ENCODE peak calls at places on chromosomes 13 and 19, in five cellular contexts. One of them, this sample, is unnamed.

GRCh38 chr13:26977541-26977940 is 194.1 kb downstream of the USP12 start:
- DNase-seq in mesenchymal stem cell: peak
- DNase-seq in neuronal stem cell: no peak
- DNase-seq in H9: no peak
- DNase-seq in H1: no peak
- DNase-seq in this sample: no peak

GRCh38 chr13:102141625-102142472 is 260.0 kb downstream of the FGF14 start:
- DNase-seq in mesenchymal stem cell: peak
- DNase-seq in neuronal stem cell: no peak
- DNase-seq in H9: no peak
- DNase-seq in H1: no peak
- DNase-seq in this sample: peak

GRCh38 chr13:68124437-68125086 is 894.4 kb upstream of the PCDH9 start:
- DNase-seq in mesenchymal stem cell: no peak
- DNase-seq in neuronal stem cell: no peak
- DNase-seq in H9: no peak
- DNase-seq in H1: no peak
- DNase-seq in this sample: no peak

GRCh38 chr13:33775339-33776108 is 42.4 kb upstream of the RFC3 start:
- DNase-seq in mesenchymal stem cell: no peak
- DNase-seq in neuronal stem cell: no peak
- DNase-seq in H9: no peak
- DNase-seq in H1: no peak
- DNase-seq in this sample: peak

GRCh38 chr19:647566-648284 is 8.0 kb downstream of the FGF22 start:
- DNase-seq in mesenchymal stem cell: no peak
- DNase-seq in neuronal stem cell: no peak
- DNase-seq in H9: no peak
- DNase-seq in H1: no peak
- DNase-seq in this sample: no peak

GRCh38 chr19:38711726-38712153 is 32.5 kb downstream of the CAPN12 start:
- DNase-seq in mesenchymal stem cell: peak
- DNase-seq in neuronal stem cell: no peak
- DNase-seq in H9: no peak
- DNase-seq in H1: no peak
- DNase-seq in this sample: no peak

GRCh38 chr13:64505511-64505910 is 2724.6 kb downstream of the PCDH9 start:
- DNase-seq in mesenchymal stem cell: peak
- DNase-seq in neuronal stem cell: no peak
- DNase-seq in H9: no peak
- DNase-seq in H1: no peak
- DNase-seq in this sample: no peak

GRCh38 chr13:67043901-67044300 is 186.2 kb downstream of the PCDH9 start:
- DNase-seq in mesenchymal stem cell: no peak
- DNase-seq in neuronal stem cell: no peak
- DNase-seq in H9: no peak
- DNase-seq in H1: no peak
- DNase-seq in this sample: no peak

GRCh38 chr19:34963531-34964406 is at the start of gene ZNF792:
- DNase-seq in mesenchymal stem cell: peak
- DNase-seq in neuronal stem cell: peak
- DNase-seq in H9: peak
- DNase-seq in H1: peak
- DNase-seq in this sample: peak

GRCh38 chr13:46176756-46177155 is 5.2 kb downstream of the LCP1 start:
- DNase-seq in mesenchymal stem cell: no peak
- DNase-seq in neuronal stem cell: no peak
- DNase-seq in H9: no peak
- DNase-seq in H1: no peak
- DNase-seq in this sample: no peak

GRCh38 chr19:29533578-29534544 is 8.1 kb downstream of the VSTM2B start:
- DNase-seq in mesenchymal stem cell: no peak
- DNase-seq in neuronal stem cell: no peak
- DNase-seq in H9: peak
- DNase-seq in H1: no peak
- DNase-seq in this sample: no peak

GRCh38 chr19:7998081-7998480 is 7.4 kb downstream of the ELAVL1 start:
- DNase-seq in mesenchymal stem cell: no peak
- DNase-seq in neuronal stem cell: no peak
- DNase-seq in H9: no peak
- DNase-seq in H1: no peak
- DNase-seq in this sample: no peak

GRCh38 chr19:39679791-39680168 is 24.1 kb downstream of the LGALS16 start:
- DNase-seq in mesenchymal stem cell: no peak
- DNase-seq in neuronal stem cell: no peak
- DNase-seq in H9: no peak
- DNase-seq in H1: no peak
- DNase-seq in this sample: no peak

GRCh38 chr19:29525901-29526729 is at the start of gene VSTM2B:
- DNase-seq in mesenchymal stem cell: no peak
- DNase-seq in neuronal stem cell: peak
- DNase-seq in H9: no peak
- DNase-seq in H1: no peak
- DNase-seq in this sample: no peak

GRCh38 chr13:30998548-30999140 is 66.2 kb downstream of the TEX26 start:
- DNase-seq in mesenchymal stem cell: no peak
- DNase-seq in neuronal stem cell: no peak
- DNase-seq in H9: no peak
- DNase-seq in H1: no peak
- DNase-seq in this sample: no peak

GRCh38 chr13:37173214-37173613 is 67.8 kb upstream of the CSNK1A1L start:
- DNase-seq in mesenchymal stem cell: peak
- DNase-seq in neuronal stem cell: no peak
- DNase-seq in H9: no peak
- DNase-seq in H1: no peak
- DNase-seq in this sample: no peak

GRCh38 chr13:112820318-112820717 is 130.5 kb downstream of the ATP11A start:
- DNase-seq in mesenchymal stem cell: no peak
- DNase-seq in neuronal stem cell: no peak
- DNase-seq in H9: no peak
- DNase-seq in H1: no peak
- DNase-seq in this sample: no peak

GRCh38 chr19:6995054-6995453 is 26.2 kb downstream of the MBD3L2B start:
- DNase-seq in mesenchymal stem cell: no peak
- DNase-seq in neuronal stem cell: no peak
- DNase-seq in H9: no peak
- DNase-seq in H1: no peak
- DNase-seq in this sample: no peak

GRCh38 chr13:43924549-43925245 is 45.0 kb downstream of the LACC1 start:
- DNase-seq in mesenchymal stem cell: no peak
- DNase-seq in neuronal stem cell: no peak
- DNase-seq in H9: no peak
- DNase-seq in H1: no peak
- DNase-seq in this sample: no peak

GRCh38 chr13:89746554-89746953 is 1600.9 kb upstream of the MIR17HG start:
- DNase-seq in mesenchymal stem cell: no peak
- DNase-seq in neuronal stem cell: no peak
- DNase-seq in H9: no peak
- DNase-seq in H1: no peak
- DNase-seq in this sample: no peak

GRCh38 chr19:10678813-10679212 is 22.4 kb upstream of the QTRT1 start:
- DNase-seq in mesenchymal stem cell: no peak
- DNase-seq in neuronal stem cell: no peak
- DNase-seq in H9: no peak
- DNase-seq in H1: no peak
- DNase-seq in this sample: no peak
- H2BK12ac ChIP-seq in mesenchymal stem cell: no peak
- H2BK12ac ChIP-seq in neuronal stem cell: no peak
- H2BK12ac ChIP-seq in H9: no peak
- H2BK12ac ChIP-seq in H1: no peak
- H2BK12ac ChIP-seq in this sample: no peak

GRCh38 chr19:4694211-4694987 is 24.3 kb upstream of the MYDGF start:
- DNase-seq in mesenchymal stem cell: peak
- DNase-seq in neuronal stem cell: no peak
- DNase-seq in H9: no peak
- DNase-seq in H1: no peak
- DNase-seq in this sample: no peak
- H2BK12ac ChIP-seq in mesenchymal stem cell: no peak
- H2BK12ac ChIP-seq in neuronal stem cell: no peak
- H2BK12ac ChIP-seq in H9: no peak
- H2BK12ac ChIP-seq in H1: no peak
- H2BK12ac ChIP-seq in this sample: no peak

DNA sequence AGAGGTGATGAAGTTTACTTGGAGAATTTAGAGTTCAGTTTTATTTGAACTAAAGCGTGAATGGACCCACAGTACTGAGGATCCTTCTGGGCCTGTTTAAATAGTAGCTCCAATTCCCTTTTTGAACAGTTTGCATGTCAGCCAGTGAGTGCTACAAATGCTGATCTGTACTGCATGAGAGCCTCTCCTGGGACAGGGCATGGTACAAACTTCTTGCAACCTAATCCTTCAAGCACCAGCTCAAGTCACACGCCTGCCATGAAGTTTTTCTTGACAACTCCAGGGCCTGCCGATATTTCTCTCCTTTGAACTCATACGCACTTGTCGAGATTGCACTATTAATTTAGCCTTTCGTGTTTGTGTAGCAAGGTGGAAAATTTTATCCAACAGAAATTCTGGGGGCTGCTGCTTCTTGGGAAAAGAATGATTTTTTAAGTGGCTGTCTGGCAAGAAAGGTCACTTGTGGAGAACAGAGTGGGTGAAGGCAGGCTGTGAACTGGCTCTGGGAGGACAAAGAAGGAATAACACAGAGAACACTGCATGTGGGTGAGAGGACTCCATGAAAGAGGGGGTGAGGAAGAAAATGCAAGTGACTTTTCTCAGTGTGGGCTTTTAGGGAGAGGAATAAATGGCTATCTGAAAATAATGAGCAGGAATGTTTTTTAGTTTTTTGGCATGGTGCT is 192.5 kb downstream of the NDFIP2 start:
- DNase-seq in mesenchymal stem cell: no peak
- DNase-seq in neuronal stem cell: no peak
- DNase-seq in H9: no peak
- DNase-seq in H1: no peak
- DNase-seq in this sample: no peak
- H2BK12ac ChIP-seq in mesenchymal stem cell: no peak
- H2BK12ac ChIP-seq in neuronal stem cell: no peak
- H2BK12ac ChIP-seq in H9: no peak
- H2BK12ac ChIP-seq in H1: no peak
- H2BK12ac ChIP-seq in this sample: no peak

GRCh38 chr19:47322048-47322447 is 9.9 kb upstream of the C5AR2 start:
- DNase-seq in mesenchymal stem cell: no peak
- DNase-seq in neuronal stem cell: no peak
- DNase-seq in H9: no peak
- DNase-seq in H1: no peak
- DNase-seq in this sample: no peak
- H2BK12ac ChIP-seq in mesenchymal stem cell: no peak
- H2BK12ac ChIP-seq in neuronal stem cell: no peak
- H2BK12ac ChIP-seq in H9: no peak
- H2BK12ac ChIP-seq in H1: no peak
- H2BK12ac ChIP-seq in this sample: no peak

DNA sequence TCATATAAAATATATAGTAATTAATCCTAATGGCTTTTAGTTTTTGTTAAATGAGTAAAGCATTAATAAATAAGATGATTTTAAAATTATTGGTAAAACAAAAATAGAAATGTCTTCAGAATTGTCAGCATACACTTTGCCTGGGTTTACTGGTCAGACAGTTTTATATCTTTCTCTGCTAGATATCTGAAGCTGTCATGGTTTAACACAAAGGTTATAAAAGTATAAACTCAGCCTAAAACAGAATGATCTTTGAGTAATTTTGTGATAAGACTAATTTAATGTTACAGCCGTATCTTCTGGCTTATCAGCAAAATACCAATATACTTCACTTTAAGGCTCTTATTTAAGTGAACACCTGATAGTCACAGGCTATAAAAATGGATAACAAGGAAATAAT is 17.8 kb upstream of the NAA16 start:
- DNase-seq in mesenchymal stem cell: no peak
- DNase-seq in neuronal stem cell: no peak
- DNase-seq in H9: no peak
- DNase-seq in H1: no peak
- DNase-seq in this sample: no peak
- H2BK12ac ChIP-seq in mesenchymal stem cell: no peak
- H2BK12ac ChIP-seq in neuronal stem cell: no peak
- H2BK12ac ChIP-seq in H9: no peak
- H2BK12ac ChIP-seq in H1: no peak
- H2BK12ac ChIP-seq in this sample: no peak

This sample was measured in trophoblast cell.